ENCODE peak calls at places on chromosomes 7 and 10, in eight cellular contexts. W is neural progenitor cell, X is IMR-90, B is mammary epithelial cell, O is mesenchymal stem cell, Z is PC-9, U is GM23338, I is GM12878. P is an unnamed sample. For H3K4me1, the result is how much of the 10 kb centered on the place peaks cover.

GRCh38 chr7:145036592-145037386 is 200.9 kb upstream of the TPK1 start:
- DNase-seq in W (peak), X (peak), B (peak), O (peak), Z (peak), U (peak), I (peak), P (peak)

GRCh38 chr10:121033371-121033770 is 182.2 kb downstream of the WDR11 start:
- DNase-seq in W (no peak), X (no peak), B (no peak), O (no peak), Z (no peak), U (no peak), I (no peak), P (no peak)

GRCh38 chr7:144818516-144818915 is 17.3 kb downstream of the TPK1 start:
- DNase-seq in W (no peak), X (no peak), B (no peak), O (no peak), Z (no peak), U (no peak), I (no peak), P (no peak)

GRCh38 chr10:95364342-95364741 is 73.5 kb upstream of the PDLIM1 start:
- DNase-seq in W (no peak), X (no peak), B (no peak), O (no peak), Z (no peak), U (no peak), I (no peak), P (no peak)

GRCh38 chr7:155693826-155694225 is 49.4 kb downstream of the RBM33 start:
- DNase-seq in W (no peak), X (no peak), B (no peak), O (no peak), Z (no peak), U (no peak), I (no peak), P (no peak)

GRCh38 chr10:30058111-30058510 is 1.3 kb downstream of the JCAD start:
- DNase-seq in W (no peak), X (no peak), B (no peak), O (peak), Z (no peak), U (no peak), I (no peak), P (no peak)

GRCh38 chr10:43044444-43045245 is 32.2 kb upstream of the RET start:
- DNase-seq in W (peak), X (no peak), B (no peak), O (no peak), Z (no peak), U (no peak), I (no peak), P (no peak)

GRCh38 chr7:18684899-18685298 is 189.3 kb downstream of the HDAC9 start:
- DNase-seq in W (no peak), X (no peak), B (no peak), O (peak), Z (no peak), U (no peak), I (no peak), P (no peak)

GRCh38 chr10:3067045-3067858 is at the start of gene PFKP:
- DNase-seq in W (peak), X (no peak), B (peak), O (peak), Z (peak), U (peak), I (no peak), P (no peak)

GRCh38 chr7:137946015-137946414 is 55.9 kb downstream of the CREB3L2 start:
- DNase-seq in W (no peak), X (no peak), B (no peak), O (no peak), Z (no peak), U (no peak), I (no peak), P (no peak)

GRCh38 chr7:74334026-74334425 is 44.8 kb downstream of the CLIP2 start:
- DNase-seq in W (no peak), X (peak), B (peak), O (peak), Z (no peak), U (no peak), I (no peak), P (no peak)

GRCh38 chr7:70042533-70042932 is 444.3 kb downstream of the AUTS2 start:
- DNase-seq in W (no peak), X (no peak), B (peak), O (peak), Z (no peak), U (no peak), I (no peak), P (no peak)

DNA sequence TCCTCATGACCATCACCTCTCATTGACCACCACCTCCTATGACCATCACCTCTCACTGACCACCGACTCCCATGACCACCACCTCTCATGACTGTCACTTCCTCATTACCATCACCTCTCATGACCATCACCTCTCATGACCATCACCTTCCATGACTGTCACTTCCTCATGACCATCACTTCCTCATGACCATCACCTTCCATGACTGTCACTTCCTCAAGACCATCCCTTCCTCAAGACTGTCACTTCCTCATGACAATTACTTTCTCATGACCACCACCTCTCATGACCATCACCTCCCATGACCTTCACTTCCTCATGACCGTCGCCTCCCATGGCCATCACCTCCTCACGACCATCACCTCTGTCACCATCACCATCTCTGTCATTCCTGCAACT is 51.5 kb downstream of the PDGFA start:
- DNase-seq in W (no peak), X (no peak), B (no peak), O (no peak), Z (no peak), U (no peak), I (no peak), P (no peak)
- H2AFZ ChIP-seq in W (no peak), X (peak), B (no peak), O (no peak), Z (no peak), U (no peak), I (no peak), P (no peak)

GRCh38 chr7:8147760-8148463 is 114.1 kb downstream of the ICA1 start:
- DNase-seq in W (no peak), X (no peak), B (no peak), O (no peak), Z (no peak), U (no peak), I (no peak), P (no peak)
- H3K4me1 ChIP-seq in W (under half), X (under half), B (under half), O (under half), Z (under half), U (under half), I (under half), P (under half)

GRCh38 chr7:6198687-6199595 is 73.5 kb downstream of the CYTH3 start:
- DNase-seq in W (peak), X (no peak), B (no peak), O (peak), Z (no peak), U (peak), I (no peak), P (no peak)
- H2AFZ ChIP-seq in W (peak), X (no peak), B (no peak), O (no peak), Z (no peak), U (no peak), I (no peak), P (no peak)

GRCh38 chr7:102935450-102936110 is 22.8 kb downstream of the LRRC17 start:
- DNase-seq in W (no peak), X (no peak), B (no peak), O (peak), Z (no peak), U (no peak), I (no peak), P (no peak)

GRCh38 chr7:102942181-102942882 is 29.5 kb downstream of the LRRC17 start:
- DNase-seq in W (no peak), X (no peak), B (no peak), O (no peak), Z (no peak), U (peak), I (no peak), P (no peak)

GRCh38 chr7:102934670-102935069 is 21.9 kb downstream of the LRRC17 start:
- DNase-seq in W (peak), X (no peak), B (no peak), O (no peak), Z (no peak), U (peak), I (no peak), P (no peak)

GRCh38 chr7:102942883-102943261 is 30.1 kb downstream of the LRRC17 start:
- DNase-seq in W (no peak), X (no peak), B (no peak), O (no peak), Z (no peak), U (no peak), I (no peak), P (no peak)

DNA sequence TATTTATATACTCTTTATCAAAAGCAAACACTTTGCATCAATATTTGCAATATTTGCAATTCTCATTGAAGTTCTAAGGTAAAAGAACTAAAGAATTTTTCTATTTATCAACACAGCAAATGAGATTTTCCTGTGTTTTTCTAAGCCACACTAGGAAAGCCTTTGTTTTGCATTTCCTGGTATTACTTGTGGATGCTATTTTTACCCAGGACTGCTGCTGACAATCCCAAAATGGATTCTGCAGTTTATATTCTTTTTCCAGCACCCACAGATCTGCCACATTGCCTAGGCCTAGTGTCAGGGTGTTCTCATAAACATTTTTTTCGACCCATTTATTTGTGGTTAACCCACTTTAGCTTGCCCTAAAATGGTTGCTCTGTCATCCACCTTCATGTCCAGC is 25.9 kb downstream of the LRRC17 start:
- DNase-seq in W (no peak), X (no peak), B (no peak), O (no peak), Z (no peak), U (no peak), I (no peak), P (no peak)
- H3K4me1 ChIP-seq in W (under half), X (under half), B (under half), O (under half), Z (under half), U (half or more), I (under half), P (under half)

DNA sequence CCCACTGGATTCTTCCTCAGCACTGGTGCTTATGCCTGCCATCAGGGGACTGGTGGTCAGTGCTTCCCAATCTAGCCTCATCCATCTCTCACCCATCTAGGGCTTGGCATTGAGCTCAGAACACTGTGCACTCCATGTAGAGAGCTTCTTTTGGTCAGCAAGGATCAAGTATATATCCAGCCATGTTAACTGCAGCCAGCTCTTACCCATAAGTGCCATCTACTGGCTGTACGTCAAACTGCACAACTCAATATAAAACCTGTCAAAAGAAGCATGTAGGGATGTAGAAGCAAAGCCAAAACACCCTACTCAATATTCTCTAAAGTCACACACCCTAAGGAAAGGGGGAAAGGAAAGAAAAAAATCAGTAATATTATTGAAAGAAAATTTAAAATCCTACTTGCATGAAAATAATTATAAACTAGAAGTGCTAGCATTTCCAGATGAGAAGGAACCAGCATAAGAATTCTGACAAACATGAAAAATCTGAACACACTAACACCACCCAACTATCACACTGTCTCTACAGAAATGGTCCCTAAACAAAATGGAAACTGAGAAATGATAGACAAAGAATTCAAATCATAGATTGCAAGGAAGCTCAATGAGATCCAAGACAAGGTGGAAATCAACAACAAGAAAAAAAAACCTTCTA is 531.1 kb upstream of the STEAP1 start:
- DNase-seq in W (peak), X (peak), B (peak), O (no peak), Z (peak), U (peak), I (peak), P (peak)
- H2AFZ ChIP-seq in W (peak), X (no peak), B (no peak), O (peak), Z (no peak), U (peak), I (no peak), P (no peak)

DNA sequence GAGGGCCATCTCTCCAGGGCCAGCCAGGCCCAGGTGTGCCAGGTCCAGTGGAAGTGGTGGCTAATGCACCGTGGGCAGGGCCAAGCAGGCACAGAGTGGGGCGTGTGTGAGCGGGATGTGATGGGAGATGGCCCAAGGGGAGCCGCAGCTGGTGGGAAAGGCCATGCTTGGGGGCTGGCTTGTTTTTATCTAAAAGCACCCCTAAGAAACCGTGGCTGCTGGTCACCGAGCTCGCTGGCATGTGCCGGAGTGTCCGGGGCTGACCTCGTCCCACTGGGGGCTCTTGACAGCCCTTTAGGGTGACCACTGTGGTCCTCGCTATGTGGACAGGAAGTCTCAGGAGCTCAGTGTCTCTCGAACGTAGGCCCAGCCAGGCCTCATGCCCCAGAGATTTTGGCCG is 582.4 kb upstream of the FOXK1 start:
- DNase-seq in W (no peak), X (no peak), B (no peak), O (no peak), Z (no peak), U (no peak), I (no peak), P (no peak)
- H3K4me1 ChIP-seq in W (under half), X (under half), B (under half), O (under half), Z (under half), U (under half), I (under half), P (under half)